ENCODE peak calls at places on chromosome 16, in six cellular contexts. I, W, B, J, C and O are unnamed samples.

GRCh38 chr16:18983565-18984424 is at the start of gene TMC7:
- DNase-seq in I (no peak), W (peak), B (peak), J (peak), C (peak), O (no peak)

GRCh38 chr16:24253192-24253591 is 2.9 kb upstream of the CACNG3 start:
- DNase-seq in I (peak), W (peak), B (no peak), J (no peak), C (peak), O (peak)

GRCh38 chr16:8346291-8346690 is 244.0 kb downstream of the TMEM114 start:
- DNase-seq in I (no peak), W (no peak), B (no peak), J (no peak), C (no peak), O (no peak)

GRCh38 chr16:68299571-68300453 is 10.9 kb downstream of the SLC7A6OS start:
- DNase-seq in I (no peak), W (peak), B (no peak), J (no peak), C (no peak), O (no peak)

GRCh38 chr16:74107795-74108610 is 188.6 kb upstream of the PSMD7 start:
- DNase-seq in I (no peak), W (peak), B (no peak), J (no peak), C (peak), O (no peak)

GRCh38 chr16:82439678-82440293 is 187.0 kb upstream of the CDH13 start:
- DNase-seq in I (no peak), W (no peak), B (no peak), J (no peak), C (no peak), O (no peak)

GRCh38 chr16:17939052-17939673 is 397.4 kb downstream of the NPIPA8 start:
- DNase-seq in I (no peak), W (no peak), B (no peak), J (no peak), C (no peak), O (no peak)

GRCh38 chr16:66474750-66475199 is 47.7 kb downstream of the BEAN1 start:
- DNase-seq in I (peak), W (no peak), B (no peak), J (peak), C (no peak), O (peak)

GRCh38 chr16:55622930-55623561 is 32.7 kb upstream of the SLC6A2 start:
- DNase-seq in I (no peak), W (peak), B (no peak), J (no peak), C (no peak), O (no peak)

GRCh38 chr16:27383511-27384243 is 18.3 kb upstream of the IL21R start:
- DNase-seq in I (no peak), W (no peak), B (no peak), J (peak), C (peak), O (no peak)

GRCh38 chr16:5108505-5109158 is 11.0 kb upstream of the EEF2KMT start:
- DNase-seq in I (no peak), W (no peak), B (no peak), J (no peak), C (peak), O (no peak)

GRCh38 chr16:87806246-87806607 is 40.4 kb upstream of the KLHDC4 start:
- DNase-seq in I (no peak), W (peak), B (no peak), J (no peak), C (no peak), O (no peak)

GRCh38 chr16:85157813-85158701 is 45.8 kb upstream of the CIBAR2 start:
- DNase-seq in I (peak), W (no peak), B (no peak), J (no peak), C (peak), O (no peak)

GRCh38 chr16:84326545-84326944 is 31.9 kb downstream of the WFDC1 start:
- DNase-seq in I (no peak), W (no peak), B (no peak), J (no peak), C (no peak), O (no peak)

GRCh38 chr16:57651344-57652333 is 16.5 kb upstream of the ADGRG3 start:
- DNase-seq in I (no peak), W (no peak), B (no peak), J (no peak), C (no peak), O (no peak)

GRCh38 chr16:58264961-58265479 is 29.8 kb downstream of the PRSS54 start:
- DNase-seq in I (no peak), W (peak), B (no peak), J (no peak), C (no peak), O (no peak)

GRCh38 chr16:10165643-10166042 is 16.6 kb downstream of the GRIN2A start:
- DNase-seq in I (no peak), W (no peak), B (no peak), J (no peak), C (no peak), O (no peak)

GRCh38 chr16:66850115-66850815 is 6.1 kb downstream of the CA7 start:
- DNase-seq in I (no peak), W (no peak), B (peak), J (no peak), C (no peak), O (no peak)

GRCh38 chr16:12672986-12673385 is 130.7 kb downstream of the CPPED1 start:
- DNase-seq in I (no peak), W (no peak), B (no peak), J (no peak), C (no peak), O (no peak)

GRCh38 chr16:24539850-24540484 is 601 bp downstream of the RBBP6 start:
- DNase-seq in I (peak), W (no peak), B (peak), J (peak), C (peak), O (no peak)

GRCh38 chr16:81808933-81809480 is 29.9 kb downstream of the PLCG2 start:
- DNase-seq in I (no peak), W (no peak), B (no peak), J (no peak), C (no peak), O (peak)

GRCh38 chr16:50833929-50834328 is 92.0 kb downstream of the CYLD start:
- DNase-seq in I (no peak), W (no peak), B (no peak), J (peak), C (no peak), O (no peak)

GRCh38 chr16:48607056-48607825 is 2.7 kb downstream of the N4BP1 start:
- DNase-seq in I (no peak), W (peak), B (no peak), J (peak), C (no peak), O (no peak)

GRCh38 chr16:30534368-30535105 is at the start of gene ZNF747:
- DNase-seq in I (peak), W (peak), B (peak), J (peak), C (peak), O (peak)

GRCh38 chr16:57976331-57976796 is 5.4 kb upstream of the CNGB1 start:
- DNase-seq in I (no peak), W (peak), B (no peak), J (no peak), C (peak), O (no peak)

DNA sequence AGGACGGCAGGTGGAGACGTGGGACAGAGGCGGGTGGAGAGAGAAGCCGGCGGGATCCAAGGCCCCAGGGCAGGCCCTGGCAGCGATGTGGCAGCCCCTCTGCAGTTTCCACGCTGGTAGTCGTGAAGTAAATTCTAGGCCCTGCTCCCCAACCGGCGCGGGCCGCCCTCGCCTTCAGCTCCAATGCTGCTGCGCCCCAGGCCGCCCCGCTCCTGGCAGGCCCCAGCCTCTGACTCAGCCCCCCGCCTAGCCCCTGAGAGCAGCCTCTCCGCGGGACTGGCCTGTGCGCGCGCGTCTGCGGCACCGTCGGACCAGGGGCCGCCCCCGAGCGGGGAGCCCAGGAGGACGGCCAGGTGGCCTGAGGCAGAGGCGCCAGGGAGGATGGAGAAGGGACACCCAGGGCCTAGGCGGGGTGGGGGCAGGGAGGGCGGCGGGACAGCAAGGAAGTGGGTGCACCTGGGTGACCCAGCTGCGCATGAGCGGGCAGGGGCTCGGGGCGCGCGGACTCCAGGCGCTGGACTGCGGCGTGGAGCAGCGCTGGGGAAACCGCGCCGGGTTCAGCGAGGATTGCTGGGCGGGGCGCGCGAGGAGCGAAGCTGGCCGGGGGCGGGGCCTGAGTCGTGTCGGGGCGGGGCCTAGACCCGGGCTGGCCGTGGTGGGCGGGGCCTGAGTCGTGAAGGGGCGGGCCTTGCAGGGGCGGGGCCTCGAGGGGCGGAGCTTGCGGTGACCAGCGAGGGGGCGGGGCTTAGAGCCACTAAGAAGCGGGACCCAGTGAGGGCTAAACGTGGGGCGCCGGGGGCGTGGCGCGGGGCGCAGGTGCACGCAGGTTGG is 29.6 kb downstream of the ZNF778 start:
- DNase-seq in I (peak), W (peak), B (peak), J (peak), C (peak), O (no peak)
- TF ChIP-seq CTCF in I (no peak), W (peak), B (no peak), J (no peak), C (no peak), O (no peak)

GRCh38 chr16:86497551-86498021 is 12.7 kb upstream of the FOXF1 start:
- DNase-seq in I (no peak), W (no peak), B (no peak), J (no peak), C (no peak), O (no peak)
- H3K4me3 ChIP-seq in I (no peak), W (no peak), B (no peak), J (no peak), C (no peak), O (no peak)

GRCh38 chr16:53404959-53405358 is 29.3 kb upstream of the RBL2 start:
- DNase-seq in I (no peak), W (no peak), B (no peak), J (no peak), C (no peak), O (no peak)
- TF ChIP-seq CTCF in I (no peak), W (peak), B (no peak), J (no peak), C (no peak), O (no peak)

GRCh38 chr16:425740-426114 is 278 bp downstream of the RAB11FIP3 start:
- DNase-seq in I (no peak), W (no peak), B (no peak), J (no peak), C (no peak), O (no peak)

GRCh38 chr16:424623-425081 is 797 bp upstream of the RAB11FIP3 start:
- DNase-seq in I (no peak), W (no peak), B (no peak), J (peak), C (peak), O (no peak)

GRCh38 chr16:426115-426905 is 861 bp downstream of the RAB11FIP3 start:
- DNase-seq in I (no peak), W (no peak), B (no peak), J (peak), C (no peak), O (no peak)

GRCh38 chr16:424033-424622 is 1.3 kb upstream of the RAB11FIP3 start:
- DNase-seq in I (no peak), W (peak), B (no peak), J (peak), C (peak), O (no peak)

GRCh38 chr16:425082-425718 is at the start of gene RAB11FIP3:
- DNase-seq in I (peak), W (peak), B (no peak), J (peak), C (peak), O (peak)
- H3K4me3 ChIP-seq in I (peak), W (peak), B (peak), J (peak), C (peak), O (peak)

DNA sequence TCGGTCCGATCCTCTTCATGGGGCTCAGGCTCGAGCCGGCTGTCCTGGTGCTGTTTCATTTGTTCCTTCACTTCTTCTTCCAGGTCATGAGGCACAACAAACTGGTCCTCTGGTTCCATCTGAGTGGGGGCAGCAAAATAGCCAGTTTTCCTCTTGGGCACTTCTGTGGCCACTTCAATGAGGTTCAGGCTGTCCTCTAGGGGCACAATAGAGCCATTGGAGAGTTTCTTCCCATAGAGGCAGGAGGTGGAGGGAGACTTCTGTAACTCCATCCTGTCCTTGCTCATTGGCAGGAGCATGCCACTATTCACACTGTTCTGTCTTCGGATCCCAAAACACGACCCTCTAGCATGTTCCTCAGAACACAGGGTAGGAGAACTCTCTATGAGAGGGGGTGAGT is 22.9 kb downstream of the MARVELD3 start:
- DNase-seq in I (no peak), W (peak), B (no peak), J (no peak), C (no peak), O (no peak)
- TF ChIP-seq CTCF in I (no peak), W (peak), B (no peak), J (no peak), C (no peak), O (peak)